ENCODE peak calls at places on chromosomes 12 and 14, in ten cellular contexts. A is fibroblast of the aortic adventitia, N is LoVo, Q is endothelial cell of umbilical vein, G is GM03348, W is non-pigmented ciliary epithelial cell, B is Caki2, R is ELR, H is HTR-8/SVneo, F is adrenal gland. X is an unnamed sample.

GRCh38 chr12:5694759-5695409 is 250.2 kb downstream of the ANO2 start:
- DNase-seq in A (no peak), N (no peak), Q (peak; percentile 33), G (no peak), W (no peak), B (no peak), R (no peak), H (no peak), F (no peak), X (no peak)

GRCh38 chr14:67683821-67684220 is 9.4 kb upstream of the VTI1B start:
- DNase-seq in A (no peak), N (no peak), Q (no peak), G (no peak), W (no peak), B (peak; percentile 33), R (no peak), H (no peak), F (no peak), X (no peak)

GRCh38 chr14:23181946-23182345 is 1.5 kb downstream of the SLC7A8 start:
- DNase-seq in A (no peak), N (no peak), Q (no peak), G (no peak), W (no peak), B (no peak), R (no peak), H (no peak), F (no peak), X (no peak)

GRCh38 chr12:16350682-16351081 is 3.2 kb downstream of the MGST1 start:
- DNase-seq in A (peak; percentile 97), N (peak; percentile 87), Q (no peak), G (peak; percentile 72), W (peak; percentile 89), B (peak; percentile 60), R (peak; percentile 83), H (no peak), F (peak; percentile 76), X (no peak)

GRCh38 chr12:67394600-67394999 is 125.4 kb downstream of the CAND1 start:
- DNase-seq in A (peak; percentile 80), N (no peak), Q (peak; percentile 9), G (peak; percentile 74), W (peak; percentile 42), B (no peak), R (no peak), H (no peak), F (peak; percentile 76), X (no peak)

GRCh38 chr12:109678732-109679131 is 34.9 kb upstream of the FAM222A start:
- DNase-seq in A (no peak), N (no peak), Q (no peak), G (no peak), W (no peak), B (no peak), R (no peak), H (no peak), F (no peak), X (peak; percentile 79)

GRCh38 chr14:67734675-67735074 is 33.0 kb downstream of the RDH12 start:
- DNase-seq in A (peak; percentile 20), N (no peak), Q (peak; percentile 24), G (peak; percentile 14), W (no peak), B (no peak), R (peak; percentile 44), H (no peak), F (no peak), X (no peak)

GRCh38 chr12:54428050-54429013 is 9.3 kb upstream of the ITGA5 start:
- DNase-seq in A (peak; percentile 70), N (no peak), Q (peak; percentile 97), G (peak; percentile 89), W (no peak), B (no peak), R (peak; percentile 96), H (peak; percentile 45), F (peak; percentile 34), X (no peak)

GRCh38 chr12:12784911-12785814 is at the start of gene APOLD1:
- DNase-seq in A (no peak), N (no peak), Q (peak; percentile 81), G (no peak), W (no peak), B (no peak), R (peak; percentile 22), H (no peak), F (peak; percentile 44), X (no peak)

GRCh38 chr12:15558915-15559528 is 230.2 kb downstream of the EPS8 start:
- DNase-seq in A (peak; percentile 93), N (no peak), Q (no peak), G (peak; percentile 72), W (no peak), B (no peak), R (peak; percentile 65), H (no peak), F (no peak), X (no peak)

GRCh38 chr12:90299121-90299520 is 590.5 kb upstream of the ATP2B1 start:
- DNase-seq in A (no peak), N (no peak), Q (peak; percentile 20), G (no peak), W (no peak), B (no peak), R (no peak), H (no peak), F (no peak), X (no peak)

GRCh38 chr14:65001758-65002157 is 15.1 kb downstream of the FNTB start:
- DNase-seq in A (no peak), N (no peak), Q (no peak), G (no peak), W (no peak), B (no peak), R (no peak), H (no peak), F (no peak), X (no peak)

GRCh38 chr14:56135668-56136067 is 17.5 kb downstream of the PELI2 start:
- DNase-seq in A (no peak), N (no peak), Q (no peak), G (no peak), W (no peak), B (no peak), R (no peak), H (no peak), F (no peak), X (no peak)

GRCh38 chr12:55966408-55967281 is at the start of gene CDK2:
- DNase-seq in A (peak; percentile 65), N (peak; percentile 95), Q (peak; percentile 89), G (peak; percentile 97), W (no peak), B (peak; percentile 83), R (peak; percentile 94), H (peak; percentile 88), F (peak; percentile 96), X (peak; percentile 93)

GRCh38 chr12:71727958-71728357 is 26.7 kb upstream of the RAB21 start:
- DNase-seq in A (no peak), N (no peak), Q (no peak), G (no peak), W (no peak), B (no peak), R (no peak), H (no peak), F (no peak), X (no peak)

GRCh38 chr12:243381-243780 is 19.3 kb downstream of the SLC6A13 start:
- DNase-seq in A (no peak), N (no peak), Q (no peak), G (no peak), W (no peak), B (no peak), R (no peak), H (no peak), F (no peak), X (peak; percentile 7)

GRCh38 chr12:2172040-2172439 is 119.3 kb downstream of the CACNA1C start:
- DNase-seq in A (no peak), N (no peak), Q (no peak), G (no peak), W (no peak), B (no peak), R (no peak), H (no peak), F (no peak), X (peak; percentile 89)

GRCh38 chr14:102711207-102711606 is 66.0 kb upstream of the TRAF3 start:
- DNase-seq in A (no peak), N (no peak), Q (no peak), G (no peak), W (no peak), B (no peak), R (peak; percentile 28), H (no peak), F (no peak), X (no peak)

GRCh38 chr14:106287506-106287905 is 761.1 kb downstream of the TMEM121 start:
- DNase-seq in A (no peak), N (no peak), Q (no peak), G (no peak), W (no peak), B (no peak), R (no peak), H (no peak), F (no peak), X (no peak)

GRCh38 chr12:47082963-47083621 is 3.3 kb upstream of the AMIGO2 start:
- DNase-seq in A (peak; percentile 86), N (peak; percentile 82), Q (no peak), G (peak; percentile 81), W (peak; percentile 88), B (peak; percentile 95), R (peak; percentile 99), H (peak; percentile 76), F (peak; percentile 31), X (no peak)

GRCh38 chr14:34501997-34502396 is 37.5 kb downstream of the EAPP start:
- DNase-seq in A (peak; percentile 73), N (no peak), Q (peak; percentile 10), G (no peak), W (no peak), B (no peak), R (peak; percentile 47), H (no peak), F (no peak), X (no peak)

GRCh38 chr12:70598467-70599194 is 38.6 kb downstream of the PTPRB start:
- DNase-seq in A (peak; percentile 77), N (no peak), Q (peak; percentile 96), G (no peak), W (no peak), B (no peak), R (no peak), H (no peak), F (peak; percentile 31), X (no peak)

GRCh38 chr12:124603910-124604775 is 36.7 kb upstream of the NCOR2 start:
- DNase-seq in A (no peak), N (peak; percentile 63), Q (no peak), G (no peak), W (no peak), B (no peak), R (no peak), H (no peak), F (no peak), X (no peak)

GRCh38 chr14:45104571-45104970 is 20.7 kb downstream of the PRPF39 start:
- DNase-seq in A (no peak), N (no peak), Q (no peak), G (no peak), W (no peak), B (no peak), R (no peak), H (no peak), F (no peak), X (no peak)

GRCh38 chr12:103742349-103742784 is 98.7 kb downstream of the NT5DC3 start:
- DNase-seq in A (no peak), N (peak; percentile 81), Q (peak; percentile 35), G (peak; percentile 12), W (no peak), B (no peak), R (peak; percentile 32), H (no peak), F (peak; percentile 37), X (no peak)